ENCODE peak calls at places on chromosomes 7 and 10, in seven cellular contexts. H is progenitor cell of endocrine pancreas, M is nephron progenitor cell, W is ovary, O is Calu3, I is Caco-2, V is HepG2. T is an unnamed sample.

GRCh38 chr10:124913167-124913566 is 28.8 kb upstream of the ZRANB1 start:
- DNase-seq in H (no peak), M (no peak), W (no peak), O (no peak), I (no peak), V (no peak), T (no peak)

GRCh38 chr7:42091461-42092229 is 145.4 kb downstream of the GLI3 start:
- DNase-seq in H (peak; percentile 26), M (peak; percentile 38), W (no peak), O (no peak), I (peak; percentile 71), V (peak; percentile 68), T (no peak)

GRCh38 chr10:90293629-90294028 is 564.2 kb downstream of the HTR7 start:
- DNase-seq in H (no peak), M (no peak), W (no peak), O (no peak), I (no peak), V (no peak), T (no peak)

GRCh38 chr10:62853710-62854109 is 37.5 kb upstream of the EGR2 start:
- DNase-seq in H (no peak), M (no peak), W (no peak), O (no peak), I (no peak), V (no peak), T (peak; percentile 46)

GRCh38 chr7:54622696-54623309 is 80.6 kb downstream of the VSTM2A start:
- DNase-seq in H (no peak), M (no peak), W (no peak), O (no peak), I (no peak), V (no peak), T (no peak)

GRCh38 chr10:28959850-28960501 is 282.7 kb downstream of the BAMBI start:
- DNase-seq in H (no peak), M (no peak), W (no peak), O (no peak), I (no peak), V (no peak), T (no peak)

GRCh38 chr10:33199731-33200130 is 134.7 kb downstream of the NRP1 start:
- DNase-seq in H (no peak), M (no peak), W (no peak), O (no peak), I (no peak), V (no peak), T (no peak)

GRCh38 chr10:127006453-127006852 is 101.2 kb downstream of the DOCK1 start:
- DNase-seq in H (no peak), M (no peak), W (no peak), O (no peak), I (no peak), V (no peak), T (no peak)

GRCh38 chr7:27111753-27112277 is 9.3 kb upstream of the HOXA2 start:
- DNase-seq in H (no peak), M (no peak), W (no peak), O (no peak), I (no peak), V (no peak), T (no peak)

GRCh38 chr7:140229101-140229525 is 52.3 kb upstream of the KDM7A start:
- DNase-seq in H (no peak), M (no peak), W (no peak), O (no peak), I (no peak), V (peak; percentile 9), T (no peak)

GRCh38 chr7:139771001-139771956 is 6.5 kb downstream of the HIPK2 start:
- DNase-seq in H (no peak), M (no peak), W (no peak), O (peak; percentile 28), I (no peak), V (no peak), T (no peak)

GRCh38 chr10:10131984-10132383 is 885.7 kb upstream of the CELF2 start:
- DNase-seq in H (no peak), M (no peak), W (no peak), O (no peak), I (no peak), V (no peak), T (no peak)

GRCh38 chr7:954330-955238 is at the start of gene ADAP1:
- DNase-seq in H (peak; percentile 44), M (peak; percentile 76), W (no peak), O (peak; percentile 92), I (peak; percentile 52), V (no peak), T (peak; percentile 69)

GRCh38 chr7:105016083-105017075 is 2.4 kb downstream of the KMT2E start:
- DNase-seq in H (no peak), M (no peak), W (no peak), O (no peak), I (no peak), V (no peak), T (no peak)

GRCh38 chr7:20030915-20031362 is 186.2 kb downstream of the MACC1 start:
- DNase-seq in H (no peak), M (no peak), W (no peak), O (no peak), I (no peak), V (no peak), T (no peak)

GRCh38 chr7:71488308-71488707 is 356.4 kb downstream of the GALNT17 start:
- DNase-seq in H (no peak), M (no peak), W (no peak), O (no peak), I (no peak), V (no peak), T (no peak)

GRCh38 chr10:22427890-22428571 is 82.7 kb downstream of the SPAG6 start:
- DNase-seq in H (no peak), M (no peak), W (no peak), O (peak; percentile 43), I (no peak), V (no peak), T (no peak)

GRCh38 chr7:76224695-76225094 is 23.0 kb downstream of the SRRM3 start:
- DNase-seq in H (no peak), M (no peak), W (no peak), O (no peak), I (no peak), V (no peak), T (no peak)

GRCh38 chr7:76225379-76225778 is 23.7 kb downstream of the SRRM3 start:
- DNase-seq in H (no peak), M (peak; percentile 88), W (peak; percentile 33), O (peak; percentile 14), I (no peak), V (no peak), T (peak; percentile 22)

GRCh38 chr7:76222839-76223238 is 21.1 kb downstream of the SRRM3 start:
- DNase-seq in H (no peak), M (no peak), W (no peak), O (no peak), I (no peak), V (no peak), T (no peak)

GRCh38 chr7:76222333-76222732 is 20.6 kb downstream of the SRRM3 start:
- DNase-seq in H (no peak), M (no peak), W (no peak), O (no peak), I (no peak), V (no peak), T (no peak)

GRCh38 chr7:76223286-76223972 is 21.7 kb downstream of the SRRM3 start:
- DNase-seq in H (no peak), M (no peak), W (no peak), O (no peak), I (no peak), V (no peak), T (no peak)
- TF ChIP-seq CTCF in H (no peak), M (no peak), W (no peak), O (no peak), I (no peak), V (no peak), T (no peak)

GRCh38 chr10:96491303-96491702 is 22.4 kb downstream of the TLL2 start:
- DNase-seq in H (no peak), M (no peak), W (no peak), O (no peak), I (no peak), V (no peak), T (no peak)
- TF ChIP-seq CTCF in H (peak; percentile 33), M (no peak), W (no peak), O (no peak), I (peak; percentile 38), V (peak; percentile 65), T (no peak)

GRCh38 chr10:44510716-44511115 is 125.8 kb upstream of the CXCL12 start:
- DNase-seq in H (no peak), M (no peak), W (no peak), O (no peak), I (no peak), V (no peak), T (no peak)

GRCh38 chr10:44511601-44512000 is 126.7 kb upstream of the CXCL12 start:
- DNase-seq in H (no peak), M (no peak), W (no peak), O (no peak), I (no peak), V (no peak), T (no peak)

DNA sequence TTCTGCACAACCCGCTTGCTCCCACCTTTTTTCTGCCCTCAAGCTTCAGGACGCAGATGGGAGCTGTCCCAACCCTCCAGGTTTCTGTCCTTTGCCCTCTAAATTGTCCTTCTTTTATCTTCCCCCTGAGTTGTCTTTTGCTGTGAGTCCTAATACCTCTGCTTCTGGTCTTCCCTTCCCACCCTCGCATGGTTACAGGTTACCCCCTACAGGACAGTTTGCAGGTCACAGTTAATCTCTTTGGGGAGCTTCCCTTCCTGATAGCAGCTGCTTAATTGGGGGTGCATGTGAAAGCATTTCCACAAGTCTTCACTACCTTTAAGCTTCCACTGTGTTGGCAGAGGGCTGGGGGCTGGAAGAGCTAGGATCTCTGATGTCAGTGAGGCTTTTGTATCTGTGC is 121.5 kb upstream of the CXCL12 start:
- DNase-seq in H (no peak), M (no peak), W (no peak), O (no peak), I (no peak), V (no peak), T (no peak)
- TF ChIP-seq CTCF in H (no peak), M (no peak), W (no peak), O (no peak), I (no peak), V (no peak), T (no peak)

GRCh38 chr10:1369665-1370064 is 313.5 kb downstream of the WDR37 start:
- DNase-seq in H (no peak), M (no peak), W (no peak), O (no peak), I (no peak), V (peak; percentile 81), T (no peak)

GRCh38 chr10:1374501-1374900 is 318.3 kb downstream of the WDR37 start:
- DNase-seq in H (no peak), M (peak; percentile 46), W (no peak), O (no peak), I (no peak), V (no peak), T (no peak)

GRCh38 chr10:1373287-1373686 is 317.1 kb downstream of the WDR37 start:
- DNase-seq in H (no peak), M (no peak), W (no peak), O (no peak), I (no peak), V (no peak), T (no peak)

GRCh38 chr10:1370298-1370697 is 314.1 kb downstream of the WDR37 start:
- DNase-seq in H (no peak), M (no peak), W (no peak), O (no peak), I (no peak), V (no peak), T (no peak)

DNA sequence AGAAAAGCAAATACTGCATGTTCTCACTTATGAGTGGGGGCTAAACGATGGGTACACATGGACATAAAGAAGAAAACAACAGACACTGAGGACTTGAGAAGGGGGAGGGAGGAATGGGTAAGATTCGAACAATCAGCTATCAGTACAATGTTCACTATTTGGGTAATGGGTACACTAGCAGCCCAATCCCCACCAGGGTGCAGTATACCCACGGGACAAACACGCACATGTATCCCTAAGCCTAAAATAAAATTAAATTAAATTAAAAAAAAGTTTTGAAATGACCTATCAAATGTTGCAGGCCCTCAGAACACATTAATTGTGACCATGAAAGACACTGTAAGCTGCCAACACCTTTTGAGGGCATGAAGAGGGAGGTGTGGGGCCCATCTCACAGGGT is 316.0 kb downstream of the WDR37 start:
- DNase-seq in H (no peak), M (no peak), W (no peak), O (no peak), I (no peak), V (no peak), T (no peak)
- TF ChIP-seq CTCF in H (peak; percentile 24), M (no peak), W (no peak), O (no peak), I (peak; percentile 22), V (no peak), T (no peak)

T was measured in natural killer cell.